ENCODE peak calls at places on chromosomes 6 and 20, in seven cellular contexts. D, J, M, P, K, E and W are unnamed samples.

GRCh38 chr6:155645328-155645727 is 189.7 kb upstream of the NOX3 start:
- DNase-seq in K (peak; percentile 0), J (no peak), E (no peak), D (no peak), M (no peak), P (no peak), W (no peak)

GRCh38 chr20:10492065-10492464 is 57.0 kb downstream of the SLX4IP start:
- DNase-seq in E (no peak), K (peak; percentile 82), M (peak; percentile 48), J (no peak), P (no peak), D (no peak), W (no peak)

GRCh38 chr6:33651403-33651802 is 30.3 kb downstream of the ITPR3 start:
- DNase-seq in K (no peak), E (no peak), M (no peak), J (no peak), P (no peak), D (no peak), W (no peak)

GRCh38 chr20:59068534-59068933 is 25.9 kb upstream of the PRELID3B start:
- DNase-seq in D (no peak), J (no peak), E (no peak), K (no peak), M (no peak), P (no peak), W (no peak)

GRCh38 chr6:686528-686927 is 6.4 kb downstream of the EXOC2 start:
- DNase-seq in J (no peak), P (no peak), M (no peak), D (no peak), E (no peak), K (no peak), W (no peak)

GRCh38 chr6:50724381-50725124 is 11.2 kb downstream of the TFAP2D start:
- DNase-seq in M (no peak), P (no peak), E (no peak), D (no peak), J (no peak), K (no peak), W (no peak)

GRCh38 chr20:5362771-5363170 is 46.0 kb upstream of the PROKR2 start:
- DNase-seq in D (no peak), J (no peak), E (no peak), M (no peak), K (no peak), P (no peak), W (no peak)

GRCh38 chr20:23687986-23688385 is 852 bp downstream of the CST4 start:
- DNase-seq in E (no peak), K (no peak), P (no peak), J (no peak), M (no peak), D (no peak), W (no peak)

GRCh38 chr20:7696311-7696710 is 243.9 kb downstream of the HAO1 start:
- DNase-seq in M (no peak), P (no peak), E (no peak), D (no peak), K (peak; percentile 22), J (no peak), W (no peak)

GRCh38 chr20:46307999-46308257 is 370 bp downstream of the CDH22 start:
- DNase-seq in E (peak; percentile 5), K (no peak), D (no peak), P (no peak), M (no peak), J (no peak), W (no peak)

GRCh38 chr6:141033101-141033500 is 1099.6 kb upstream of the GJE1 start:
- DNase-seq in J (no peak), M (peak; percentile 15), K (peak; percentile 45), D (no peak), E (no peak), P (no peak), W (no peak)

GRCh38 chr20:57432874-57433491 is 41.8 kb downstream of the RBM38 start:
- DNase-seq in K (no peak), E (peak; percentile 74), M (no peak), P (peak; percentile 68), D (peak; percentile 78), J (peak; percentile 50), W (no peak)

GRCh38 chr20:7516631-7517051 is 423.6 kb downstream of the HAO1 start:
- DNase-seq in E (no peak), J (no peak), K (peak; percentile 20), P (no peak), M (no peak), D (no peak), W (no peak)

GRCh38 chr6:14865609-14866100 is 380.2 kb upstream of the JARID2 start:
- DNase-seq in E (no peak), D (no peak), J (no peak), P (no peak), K (no peak), M (no peak), W (no peak)

GRCh38 chr6:151494235-151494950 is 576 bp downstream of the CCDC170 start:
- DNase-seq in J (no peak), D (peak; percentile 49), M (peak; percentile 44), P (no peak), E (peak; percentile 29), K (peak; percentile 31), W (no peak)

GRCh38 chr6:123830110-123830509 is 26.4 kb downstream of the NKAIN2 start:
- DNase-seq in K (no peak), E (no peak), D (no peak), M (no peak), P (no peak), J (no peak), W (no peak)

GRCh38 chr6:142353690-142354089 is 51.9 kb downstream of the ADGRG6 start:
- DNase-seq in P (no peak), E (no peak), K (no peak), M (no peak), D (no peak), J (no peak), W (no peak)

GRCh38 chr20:63957004-63957689 is 931 bp upstream of the UCKL1 start:
- DNase-seq in K (peak; percentile 60), D (peak; percentile 83), P (peak; percentile 76), E (peak; percentile 84), J (peak; percentile 70), M (peak; percentile 87), W (no peak)

GRCh38 chr6:166476634-166477215 is 94.0 kb upstream of the MPC1 start:
- DNase-seq in P (no peak), K (no peak), J (no peak), M (no peak), D (no peak), E (no peak), W (no peak)

GRCh38 chr6:21436625-21437024 is 156.9 kb upstream of the SOX4 start:
- DNase-seq in E (no peak), J (no peak), M (no peak), D (no peak), P (no peak), K (no peak), W (no peak)

GRCh38 chr20:48630342-48631075 is 197.3 kb downstream of the PREX1 start:
- DNase-seq in P (no peak), E (no peak), K (no peak), M (no peak), J (no peak), D (no peak), W (no peak)

GRCh38 chr6:72083976-72084375 is 197.6 kb downstream of the RIMS1 start:
- DNase-seq in E (no peak), J (no peak), M (no peak), D (no peak), P (no peak), K (no peak), W (no peak)

GRCh38 chr6:71414486-71414885 is 125.9 kb downstream of the OGFRL1 start:
- DNase-seq in E (no peak), M (no peak), D (no peak), P (no peak), J (no peak), K (no peak), W (no peak)

GRCh38 chr6:157981395-157982296 is at the start of gene SYNJ2:
- DNase-seq in K (peak; percentile 51), M (peak; percentile 95), E (peak; percentile 84), P (peak; percentile 88), D (peak; percentile 89), J (peak; percentile 82), W (no peak)

GRCh38 chr20:38880952-38881735 is 45.1 kb upstream of the FAM83D start:
- DNase-seq in J (no peak), K (no peak), M (no peak), P (no peak), E (no peak), D (no peak), W (no peak)

GRCh38 chr20:45153756-45154155 is 20.9 kb upstream of the PI3 start:
- DNase-seq in D (no peak), P (no peak), K (no peak), M (no peak), E (no peak), J (no peak), W (no peak)

GRCh38 chr6:149846321-149846720 is 17.8 kb downstream of the LRP11 start:
- DNase-seq in P (no peak), D (no peak), J (no peak), E (no peak), M (peak; percentile 69), K (peak; percentile 95), W (no peak)

GRCh38 chr6:125821825-125822281 is 31.1 kb downstream of the NCOA7 start:
- DNase-seq in M (peak; percentile 7), K (no peak), D (no peak), P (peak; percentile 67), E (no peak), J (no peak), W (no peak)

GRCh38 chr6:169604076-169604475 is 97.8 kb downstream of the WDR27 start:
- DNase-seq in E (no peak), J (no peak), M (no peak), K (no peak), P (no peak), D (no peak), W (no peak)

GRCh38 chr6:16700202-16700997 is 60.9 kb downstream of the ATXN1 start:
- DNase-seq in M (peak; percentile 9), E (peak; percentile 61), K (no peak), J (no peak), D (peak; percentile 60), P (no peak), W (no peak)

GRCh38 chr20:52552181-52552872 is 360.7 kb upstream of the ZFP64 start:
- DNase-seq in D (no peak), M (peak; percentile 61), E (no peak), P (no peak), J (no peak), K (peak; percentile 59), W (peak; percentile 66)

GRCh38 chr6:10518461-10519216 is 2.5 kb upstream of the GCNT2 start:
- DNase-seq in J (no peak), K (no peak), E (no peak), P (peak; percentile 20), D (no peak), M (no peak), W (no peak)

GRCh38 chr6:148200302-148200701 is 142.3 kb upstream of the SASH1 start:
- DNase-seq in D (peak; percentile 6), M (no peak), J (no peak), E (no peak), K (no peak), P (no peak), W (no peak)